ENCODE peak calls at places on chromosome 12, in four cellular contexts. O is SK-N-SH, Y is H1, W is HCT116. Q is an unnamed sample.

GRCh38 chr12:75981773-75982564 is 49.6 kb downstream of the PHLDA1 start:
- DNase-seq in O (no peak), Y (no peak), W (peak; percentile 42), Q (no peak)

GRCh38 chr12:30358113-30358512 is 337.6 kb downstream of the IPO8 start:
- DNase-seq in O (no peak), Y (no peak), W (no peak), Q (no peak)

GRCh38 chr12:103578926-103579325 is 8.1 kb upstream of the STAB2 start:
- DNase-seq in O (no peak), Y (no peak), W (no peak), Q (no peak)

GRCh38 chr12:91567100-91567485 is 384.5 kb upstream of the DCN start:
- DNase-seq in O (no peak), Y (no peak), W (no peak), Q (no peak)

GRCh38 chr12:117352883-117353282 is 8.5 kb downstream of the NOS1 start:
- DNase-seq in O (no peak), Y (no peak), W (no peak), Q (no peak)

GRCh38 chr12:86660488-86661171 is 404.4 kb upstream of the MGAT4C start:
- DNase-seq in O (no peak), Y (no peak), W (peak; percentile 64), Q (peak; percentile 72)

GRCh38 chr12:71492604-71493003 is 53.0 kb downstream of the LGR5 start:
- DNase-seq in O (no peak), Y (no peak), W (no peak), Q (no peak)

GRCh38 chr12:96985515-96986362 is 78.7 kb downstream of the NEDD1 start:
- DNase-seq in O (no peak), Y (peak; percentile 82), W (peak; percentile 6), Q (no peak)

GRCh38 chr12:93127582-93128331 is 198.7 kb upstream of the EEA1 start:
- DNase-seq in O (no peak), Y (peak; percentile 49), W (no peak), Q (no peak)

GRCh38 chr12:95633671-95634465 is 82.6 kb upstream of the USP44 start:
- DNase-seq in O (no peak), Y (no peak), W (no peak), Q (no peak)

GRCh38 chr12:116142936-116143882 is 134.3 kb downstream of the MED13L start:
- DNase-seq in O (no peak), Y (no peak), W (no peak), Q (no peak)

GRCh38 chr12:52061470-52062166 is 8.2 kb upstream of the ATG101 start:
- DNase-seq in O (no peak), Y (no peak), W (no peak), Q (no peak)

GRCh38 chr12:61037792-61038191 is 1222.4 kb upstream of the USP15 start:
- DNase-seq in O (no peak), Y (no peak), W (no peak), Q (no peak)

GRCh38 chr12:80936353-80936641 is 1.4 kb downstream of the LIN7A start:
- DNase-seq in O (no peak), Y (no peak), W (no peak), Q (no peak)

GRCh38 chr12:25323774-25324086 is 73.0 kb upstream of the KRAS start:
- DNase-seq in O (no peak), Y (no peak), W (no peak), Q (no peak)

GRCh38 chr12:79747274-79747673 is 56.5 kb upstream of the PAWR start:
- DNase-seq in O (no peak), Y (no peak), W (no peak), Q (no peak)

GRCh38 chr12:49891476-49891875 is 12.2 kb downstream of the FAIM2 start:
- DNase-seq in O (no peak), Y (no peak), W (no peak), Q (no peak)

GRCh38 chr12:31959701-31960391 is 631 bp downstream of the RESF1 start:
- DNase-seq in O (peak; percentile 81), Y (no peak), W (no peak), Q (peak; percentile 22)

GRCh38 chr12:124687695-124688301 is 120.4 kb upstream of the NCOR2 start:
- DNase-seq in O (no peak), Y (no peak), W (no peak), Q (no peak)

GRCh38 chr12:95877622-95878021 is 18.9 kb downstream of the SNRPF start:
- DNase-seq in O (no peak), Y (no peak), W (no peak), Q (no peak)

GRCh38 chr12:23751641-23752040 is 197.8 kb downstream of the SOX5 start:
- DNase-seq in O (no peak), Y (no peak), W (no peak), Q (no peak)

DNA sequence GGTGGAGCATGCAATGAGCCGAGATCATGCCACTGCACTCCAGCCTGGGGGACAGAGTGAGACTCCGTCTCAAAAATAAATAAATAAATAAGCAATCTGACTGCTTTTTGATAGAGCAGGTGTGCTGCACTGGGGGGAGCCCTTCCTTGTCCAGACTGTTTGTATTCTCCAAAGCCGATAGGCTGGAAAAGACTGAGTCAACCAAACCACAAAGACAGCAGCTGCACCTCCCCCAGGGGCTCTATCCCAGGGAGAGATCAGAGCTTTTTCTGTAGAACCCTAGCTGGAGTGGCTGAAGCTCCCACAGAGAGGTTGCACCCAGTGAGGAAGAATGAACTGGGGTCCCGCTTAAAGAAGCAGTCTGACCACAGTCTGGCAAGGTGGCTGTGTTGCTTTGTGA is 45.8 kb upstream of the LALBA start:
- DNase-seq in O (no peak), Y (no peak), W (peak; percentile 23), Q (no peak)
- TF ChIP-seq SIN3A in O (no peak), Y (no peak), W (no peak), Q (no peak)

DNA sequence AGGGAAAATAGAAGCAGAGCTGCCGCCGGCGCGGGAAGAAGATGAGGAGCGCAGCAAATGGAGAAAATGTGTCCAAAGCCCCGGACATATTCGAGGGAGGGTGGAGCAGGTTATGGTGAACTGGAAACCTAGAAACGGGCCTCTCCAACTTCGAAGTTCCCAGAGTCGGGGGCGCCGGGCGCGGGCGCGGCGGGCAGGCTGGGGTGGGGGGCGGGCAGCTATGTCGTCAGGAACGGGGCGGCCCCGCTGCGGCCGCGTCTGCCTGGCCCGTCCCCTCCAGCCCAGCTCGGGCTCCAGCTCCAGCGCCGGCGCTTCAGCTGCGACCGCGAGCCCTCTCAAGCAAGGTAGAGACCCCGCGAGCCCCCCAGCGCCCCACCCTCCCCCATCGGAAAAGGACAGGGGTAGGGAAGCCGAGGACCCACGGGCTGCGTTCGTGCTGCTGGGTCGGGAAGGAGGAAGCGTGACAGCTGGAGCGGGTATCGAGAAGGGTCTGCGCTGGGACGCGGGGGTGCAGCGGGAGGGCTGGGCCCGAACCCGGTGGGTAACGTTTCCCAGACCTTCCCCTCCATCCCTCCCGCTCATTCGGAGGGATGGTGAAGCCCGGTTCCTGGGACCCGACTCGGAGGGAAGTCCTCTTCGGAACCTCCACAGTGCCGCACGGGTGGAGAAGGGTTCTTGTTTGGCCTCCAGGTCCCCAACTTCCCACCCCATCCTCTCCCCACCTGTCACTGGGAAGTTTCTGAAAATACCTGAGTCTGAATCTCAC is 1.0 kb downstream of the DGKA start:
- DNase-seq in O (peak; percentile 88), Y (peak; percentile 73), W (no peak), Q (no peak)
- TF ChIP-seq POLR2AphosphoS5 in O (no peak), Y (no peak), W (peak; percentile 57), Q (no peak)

GRCh38 chr12:113065126-113066007 is 8.8 kb downstream of the DTX1 start:
- DNase-seq in O (peak; percentile 63), Y (peak; percentile 91), W (no peak), Q (no peak)
- H3K4me1 ChIP-seq in O (peaks cover 18% of the 10 kb centered on the region), Y (peaks cover 9% of the 10 kb centered on the region), W (no peaks in the 10 kb centered on the region), Q (no peaks in the 10 kb centered on the region)

GRCh38 chr12:89884365-89884915 is 175.8 kb upstream of the ATP2B1 start:
- DNase-seq in O (no peak), Y (no peak), W (no peak), Q (no peak)

GRCh38 chr12:89882757-89883156 is 174.1 kb upstream of the ATP2B1 start:
- DNase-seq in O (no peak), Y (no peak), W (no peak), Q (no peak)

GRCh38 chr12:89883630-89884364 is 175.2 kb upstream of the ATP2B1 start:
- DNase-seq in O (no peak), Y (no peak), W (no peak), Q (no peak)

GRCh38 chr12:89880695-89881350 is 172.2 kb upstream of the ATP2B1 start:
- DNase-seq in O (no peak), Y (no peak), W (no peak), Q (no peak)

GRCh38 chr12:89882051-89882450 is 173.4 kb upstream of the ATP2B1 start:
- DNase-seq in O (no peak), Y (no peak), W (no peak), Q (no peak)
- TF ChIP-seq SIN3A in O (no peak), Y (no peak), W (no peak), Q (no peak)